ENCODE peak calls at places on chromosomes 13 and 19, in seven cellular contexts. One of them, this sample, is unnamed.

GRCh38 chr13:97429681-97430081 is 4.3 kb upstream of the RAP2A start:
- DNase-seq in kidney: no peak
- DNase-seq in HFF-Myc: no peak
- DNase-seq in endodermal cell: no peak
- DNase-seq in GM23338: no peak
- DNase-seq in GM12865: no peak
- DNase-seq in cardiac fibroblast: peak; percentile 55
- DNase-seq in this sample: no peak

GRCh38 chr13:93146584-93147292 is 79.9 kb upstream of the GPC6 start:
- DNase-seq in endodermal cell: no peak
- DNase-seq in kidney: no peak
- DNase-seq in GM23338: no peak
- DNase-seq in cardiac fibroblast: peak; percentile 67
- DNase-seq in HFF-Myc: no peak
- DNase-seq in GM12865: no peak
- DNase-seq in this sample: no peak

GRCh38 chr19:19285723-19286122 is 12.6 kb upstream of the TM6SF2 start:
- DNase-seq in cardiac fibroblast: no peak
- DNase-seq in HFF-Myc: no peak
- DNase-seq in GM23338: no peak
- DNase-seq in kidney: no peak
- DNase-seq in endodermal cell: no peak
- DNase-seq in GM12865: no peak
- DNase-seq in this sample: no peak

GRCh38 chr13:31638577-31638976 is 100.7 kb upstream of the RXFP2 start:
- DNase-seq in HFF-Myc: peak; percentile 54
- DNase-seq in GM23338: no peak
- DNase-seq in GM12865: no peak
- DNase-seq in cardiac fibroblast: peak; percentile 94
- DNase-seq in endodermal cell: no peak
- DNase-seq in kidney: no peak
- DNase-seq in this sample: no peak

GRCh38 chr19:5785423-5785822 is 877 bp upstream of the PRR22 start:
- DNase-seq in cardiac fibroblast: no peak
- DNase-seq in endodermal cell: no peak
- DNase-seq in HFF-Myc: no peak
- DNase-seq in kidney: no peak
- DNase-seq in GM12865: no peak
- DNase-seq in GM23338: no peak
- DNase-seq in this sample: no peak

GRCh38 chr13:24624363-24624762 is 55.8 kb upstream of the ATP12A start:
- DNase-seq in kidney: no peak
- DNase-seq in GM23338: no peak
- DNase-seq in endodermal cell: no peak
- DNase-seq in GM12865: no peak
- DNase-seq in HFF-Myc: no peak
- DNase-seq in cardiac fibroblast: no peak
- DNase-seq in this sample: no peak

GRCh38 chr19:6509118-6509971 is 7.2 kb upstream of the TUBB4A start:
- DNase-seq in endodermal cell: no peak
- DNase-seq in cardiac fibroblast: no peak
- DNase-seq in HFF-Myc: no peak
- DNase-seq in GM23338: no peak
- DNase-seq in kidney: peak; percentile 81
- DNase-seq in GM12865: no peak
- DNase-seq in this sample: no peak

GRCh38 chr13:43300817-43301216 is 277.4 kb downstream of the DNAJC15 start:
- DNase-seq in HFF-Myc: peak; percentile 35
- DNase-seq in GM12865: no peak
- DNase-seq in kidney: no peak
- DNase-seq in cardiac fibroblast: peak; percentile 52
- DNase-seq in GM23338: no peak
- DNase-seq in endodermal cell: no peak
- DNase-seq in this sample: no peak

GRCh38 chr13:114067886-114068722 is 64.3 kb downstream of the RASA3 start:
- DNase-seq in GM12865: peak; percentile 84
- DNase-seq in endodermal cell: no peak
- DNase-seq in kidney: peak; percentile 80
- DNase-seq in HFF-Myc: no peak
- DNase-seq in GM23338: no peak
- DNase-seq in cardiac fibroblast: no peak
- DNase-seq in this sample: no peak

GRCh38 chr19:17405250-17406038 is at the start of gene BST2:
- DNase-seq in GM12865: peak; percentile 95
- DNase-seq in cardiac fibroblast: peak; percentile 65
- DNase-seq in kidney: peak; percentile 89
- DNase-seq in endodermal cell: peak; percentile 69
- DNase-seq in HFF-Myc: no peak
- DNase-seq in GM23338: peak; percentile 78
- DNase-seq in this sample: peak; percentile 92

GRCh38 chr13:95385373-95385772 is 84.1 kb upstream of the ABCC4 start:
- DNase-seq in kidney: no peak
- DNase-seq in GM23338: no peak
- DNase-seq in HFF-Myc: no peak
- DNase-seq in GM12865: no peak
- DNase-seq in endodermal cell: no peak
- DNase-seq in cardiac fibroblast: no peak
- DNase-seq in this sample: no peak

GRCh38 chr19:58562126-58563033 is 4.0 kb upstream of the UBE2M start:
- DNase-seq in GM12865: peak; percentile 86
- DNase-seq in kidney: peak; percentile 85
- DNase-seq in GM23338: peak; percentile 78
- DNase-seq in HFF-Myc: no peak
- DNase-seq in cardiac fibroblast: peak; percentile 53
- DNase-seq in endodermal cell: peak; percentile 68
- DNase-seq in this sample: peak; percentile 42

GRCh38 chr19:14114854-14115253 is 2.7 kb downstream of the PRKACA start:
- DNase-seq in GM23338: peak; percentile 77
- DNase-seq in endodermal cell: peak; percentile 83
- DNase-seq in GM12865: peak; percentile 58
- DNase-seq in cardiac fibroblast: peak; percentile 51
- DNase-seq in kidney: no peak
- DNase-seq in HFF-Myc: no peak
- DNase-seq in this sample: peak; percentile 69

GRCh38 chr13:107258599-107259187 is 690.8 kb upstream of the ARGLU1 start:
- DNase-seq in HFF-Myc: no peak
- DNase-seq in GM12865: no peak
- DNase-seq in kidney: no peak
- DNase-seq in endodermal cell: no peak
- DNase-seq in GM23338: no peak
- DNase-seq in cardiac fibroblast: no peak
- DNase-seq in this sample: no peak

GRCh38 chr19:41186971-41187883 is 5.8 kb upstream of the CYP2S1 start:
- DNase-seq in cardiac fibroblast: no peak
- DNase-seq in kidney: no peak
- DNase-seq in HFF-Myc: no peak
- DNase-seq in GM23338: peak; percentile 55
- DNase-seq in endodermal cell: peak; percentile 80
- DNase-seq in GM12865: no peak
- DNase-seq in this sample: no peak

GRCh38 chr19:15115080-15115479 is 7.9 kb downstream of the SYDE1 start:
- DNase-seq in GM12865: no peak
- DNase-seq in kidney: peak; percentile 93
- DNase-seq in endodermal cell: no peak
- DNase-seq in cardiac fibroblast: peak; percentile 84
- DNase-seq in GM23338: no peak
- DNase-seq in HFF-Myc: no peak
- DNase-seq in this sample: no peak

GRCh38 chr19:6092329-6093286 is 17.7 kb downstream of the RFX2 start:
- DNase-seq in kidney: peak; percentile 95
- DNase-seq in cardiac fibroblast: peak; percentile 83
- DNase-seq in endodermal cell: peak; percentile 86
- DNase-seq in GM23338: peak; percentile 85
- DNase-seq in HFF-Myc: no peak
- DNase-seq in GM12865: peak; percentile 41
- DNase-seq in this sample: no peak

GRCh38 chr19:32063601-32064000 is 281.8 kb upstream of the ZNF507 start:
- DNase-seq in GM12865: no peak
- DNase-seq in HFF-Myc: no peak
- DNase-seq in kidney: no peak
- DNase-seq in endodermal cell: no peak
- DNase-seq in GM23338: no peak
- DNase-seq in cardiac fibroblast: no peak
- DNase-seq in this sample: no peak

GRCh38 chr13:39890537-39890936 is 235.1 kb downstream of the COG6 start:
- DNase-seq in kidney: no peak
- DNase-seq in GM12865: no peak
- DNase-seq in endodermal cell: no peak
- DNase-seq in HFF-Myc: no peak
- DNase-seq in GM23338: no peak
- DNase-seq in cardiac fibroblast: no peak
- DNase-seq in this sample: no peak

GRCh38 chr19:9847087-9847671 is 12.1 kb downstream of the PIN1 start:
- DNase-seq in HFF-Myc: peak; percentile 93
- DNase-seq in endodermal cell: peak; percentile 91
- DNase-seq in GM23338: peak; percentile 77
- DNase-seq in GM12865: peak; percentile 20
- DNase-seq in cardiac fibroblast: peak; percentile 95
- DNase-seq in kidney: no peak
- DNase-seq in this sample: no peak

GRCh38 chr13:42969558-42970172 is 22.4 kb downstream of the EPSTI1 start:
- DNase-seq in GM12865: peak; percentile 80
- DNase-seq in HFF-Myc: peak; percentile 33
- DNase-seq in kidney: peak; percentile 80
- DNase-seq in endodermal cell: peak; percentile 94
- DNase-seq in GM23338: peak; percentile 93
- DNase-seq in cardiac fibroblast: peak; percentile 78
- DNase-seq in this sample: peak; percentile 72

GRCh38 chr13:20425819-20426219 is 99.8 kb downstream of the CRYL1 start:
- DNase-seq in endodermal cell: no peak
- DNase-seq in HFF-Myc: no peak
- DNase-seq in GM12865: peak; percentile 59
- DNase-seq in kidney: no peak
- DNase-seq in cardiac fibroblast: no peak
- DNase-seq in GM23338: no peak
- DNase-seq in this sample: peak; percentile 59

GRCh38 chr13:89061821-89062220 is 1390.7 kb downstream of the SLITRK5 start:
- DNase-seq in kidney: no peak
- DNase-seq in GM12865: no peak
- DNase-seq in GM23338: no peak
- DNase-seq in cardiac fibroblast: no peak
- DNase-seq in HFF-Myc: no peak
- DNase-seq in endodermal cell: no peak
- DNase-seq in this sample: no peak

GRCh38 chr13:28324181-28324789 is 170.6 kb downstream of the FLT1 start:
- DNase-seq in kidney: no peak
- DNase-seq in GM12865: peak; percentile 80
- DNase-seq in cardiac fibroblast: peak; percentile 82
- DNase-seq in GM23338: peak; percentile 93
- DNase-seq in endodermal cell: peak; percentile 91
- DNase-seq in HFF-Myc: no peak
- DNase-seq in this sample: peak; percentile 83
- TF ChIP-seq CTCF in kidney: peak; percentile 71
- TF ChIP-seq CTCF in GM12865: peak; percentile 83
- TF ChIP-seq CTCF in cardiac fibroblast: peak; percentile 89
- TF ChIP-seq CTCF in GM23338: peak; percentile 88
- TF ChIP-seq CTCF in endodermal cell: peak; percentile 90
- TF ChIP-seq CTCF in HFF-Myc: peak; percentile 90
- TF ChIP-seq CTCF in this sample: peak; percentile 80

DNA sequence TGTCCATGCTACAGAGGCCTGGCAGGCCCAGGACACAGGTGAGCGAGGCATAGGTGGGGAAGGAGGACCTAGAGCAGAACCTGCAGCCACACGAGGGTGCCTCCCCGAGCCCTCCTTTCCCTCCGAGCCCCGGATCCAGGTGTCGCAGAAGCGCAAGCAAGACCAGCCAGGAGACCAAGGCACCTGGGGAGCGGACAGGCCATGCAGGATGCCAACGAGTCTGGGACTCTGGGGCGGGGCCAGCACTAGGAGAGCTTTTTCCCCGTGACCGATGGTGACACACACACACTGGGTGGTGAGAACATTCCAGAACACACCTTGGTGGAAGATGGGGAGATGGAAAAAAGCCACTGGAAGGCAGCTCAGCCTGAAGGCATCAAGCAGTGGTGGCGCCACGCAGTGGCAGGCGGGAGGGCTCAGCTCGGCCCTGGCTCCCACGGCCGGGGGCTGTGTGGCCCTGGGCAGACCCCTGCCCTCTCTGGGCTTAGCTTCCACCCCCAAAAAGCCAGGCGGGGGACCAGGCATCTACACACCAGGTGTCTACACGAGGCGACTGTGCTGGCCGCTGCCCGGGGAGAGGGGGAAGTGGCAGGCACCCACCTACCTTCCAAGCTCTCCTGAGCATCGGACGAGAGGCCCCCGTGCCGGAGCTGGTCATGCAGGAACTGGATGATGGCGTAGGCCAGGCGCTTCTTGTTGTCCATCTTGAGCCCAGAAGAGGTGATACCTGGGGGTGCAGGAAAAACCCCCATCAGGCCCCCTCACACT is 14.5 kb downstream of the SGTA start:
- DNase-seq in cardiac fibroblast: no peak
- DNase-seq in endodermal cell: no peak
- DNase-seq in kidney: no peak
- DNase-seq in GM12865: no peak
- DNase-seq in GM23338: no peak
- DNase-seq in HFF-Myc: no peak
- DNase-seq in this sample: peak; percentile 25
- TF ChIP-seq CTCF in cardiac fibroblast: no peak
- TF ChIP-seq CTCF in endodermal cell: no peak
- TF ChIP-seq CTCF in kidney: no peak
- TF ChIP-seq CTCF in GM12865: no peak
- TF ChIP-seq CTCF in GM23338: no peak
- TF ChIP-seq CTCF in HFF-Myc: no peak
- TF ChIP-seq CTCF in this sample: no peak

DNA sequence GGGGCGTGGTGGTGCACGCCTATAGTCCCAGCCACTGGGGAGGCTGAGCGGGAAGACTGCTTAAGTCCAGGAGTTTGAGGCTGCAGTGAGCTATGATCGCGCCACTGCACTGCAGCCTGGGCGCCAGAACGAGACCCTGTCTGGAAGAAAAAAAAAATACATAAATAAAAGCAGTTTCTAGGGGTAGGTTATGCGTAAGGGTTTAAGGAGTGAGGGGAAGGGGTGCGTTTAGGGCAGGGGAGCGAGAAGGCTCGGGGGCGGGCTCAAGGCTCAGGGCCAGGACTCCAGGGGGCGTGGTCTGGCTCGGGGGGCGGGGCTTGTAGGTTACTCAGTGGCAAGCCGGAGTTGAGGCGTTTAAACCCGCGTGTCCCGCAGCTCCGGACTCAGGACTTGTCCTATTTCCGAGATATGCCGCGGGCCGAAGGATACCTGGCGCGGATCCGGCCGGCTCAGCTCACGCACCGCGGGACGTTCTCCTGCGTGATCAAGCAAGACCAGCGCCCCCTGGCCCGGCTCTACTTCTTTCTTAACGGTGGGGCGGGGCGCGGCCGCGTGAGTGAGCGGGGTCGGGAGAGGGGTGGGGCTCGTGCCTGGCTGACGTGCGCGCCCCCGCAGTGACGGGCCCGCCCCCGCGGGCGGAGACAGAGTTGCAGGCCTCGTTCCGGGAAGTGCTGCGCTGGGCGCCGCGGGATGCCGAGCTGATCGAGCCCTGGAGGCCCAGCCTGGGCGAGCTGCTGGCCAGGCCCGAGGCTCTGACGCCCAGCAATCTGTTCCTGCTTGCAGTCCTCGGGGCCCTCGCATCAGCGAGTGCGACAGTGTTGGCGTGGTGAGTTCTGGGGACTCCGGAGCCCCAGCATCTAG is 10.8 kb downstream of the SPACA6 start:
- DNase-seq in kidney: peak; percentile 99
- DNase-seq in cardiac fibroblast: peak; percentile 92
- DNase-seq in HFF-Myc: no peak
- DNase-seq in GM23338: peak; percentile 98
- DNase-seq in endodermal cell: peak; percentile 98
- DNase-seq in GM12865: peak; percentile 97
- DNase-seq in this sample: peak; percentile 98
- TF ChIP-seq CTCF in kidney: peak; percentile 26
- TF ChIP-seq CTCF in cardiac fibroblast: peak; percentile 40
- TF ChIP-seq CTCF in HFF-Myc: peak; percentile 47
- TF ChIP-seq CTCF in GM23338: peak; percentile 49
- TF ChIP-seq CTCF in endodermal cell: peak; percentile 75
- TF ChIP-seq CTCF in GM12865: peak; percentile 46
- TF ChIP-seq CTCF in this sample: peak; percentile 16

GRCh38 chr19:38361633-38362075 is 12.7 kb upstream of the PSMD8 start:
- DNase-seq in GM23338: peak; percentile 99
- DNase-seq in HFF-Myc: no peak
- DNase-seq in GM12865: peak; percentile 80
- DNase-seq in cardiac fibroblast: peak; percentile 72
- DNase-seq in kidney: peak; percentile 91
- DNase-seq in endodermal cell: peak; percentile 99
- DNase-seq in this sample: peak; percentile 85
- TF ChIP-seq CTCF in GM23338: no peak
- TF ChIP-seq CTCF in HFF-Myc: no peak
- TF ChIP-seq CTCF in GM12865: no peak
- TF ChIP-seq CTCF in cardiac fibroblast: peak; percentile 35
- TF ChIP-seq CTCF in kidney: no peak
- TF ChIP-seq CTCF in endodermal cell: peak; percentile 55
- TF ChIP-seq CTCF in this sample: no peak